ENCODE peak calls at places on chromosomes 1 and 21, in six cellular contexts. P, I, S, V, G and T are unnamed samples.
A peak's percentile ranks its signal among the peaks of the same experiment; 100 is the strongest.

GRCh38 chr1:65577278-65577677 is 156.8 kb downstream of the LEPR start:
- DNase-seq in G (no peak), I (no peak), P (no peak), S (no peak), V (no peak), T (no peak)

GRCh38 chr1:39657923-39658485 is 13.9 kb downstream of the NT5C1A start:
- DNase-seq in V (peak; percentile 75), S (peak; percentile 70), P (peak; percentile 78), G (no peak), I (peak; percentile 84), T (no peak)

GRCh38 chr1:206457408-206457807 is 12.9 kb upstream of the IKBKE start:
- DNase-seq in S (no peak), P (no peak), I (no peak), G (no peak), V (peak; percentile 51), T (no peak)

GRCh38 chr1:220217383-220217988 is 54.8 kb downstream of the RAB3GAP2 start:
- DNase-seq in G (no peak), S (no peak), I (no peak), P (peak; percentile 14), V (no peak), T (no peak)

GRCh38 chr1:7469255-7469938 is 301.7 kb upstream of the VAMP3 start:
- DNase-seq in G (no peak), I (no peak), S (no peak), P (no peak), V (peak; percentile 69), T (peak; percentile 12)

GRCh38 chr1:19333587-19334354 is 21.6 kb downstream of the SLC66A1 start:
- DNase-seq in S (no peak), V (no peak), G (no peak), P (no peak), I (no peak), T (no peak)

GRCh38 chr21:43361127-43361492 is 65.8 kb downstream of the SIK1 start:
- DNase-seq in S (no peak), G (no peak), I (no peak), P (peak; percentile 95), V (peak; percentile 28), T (no peak)

GRCh38 chr1:227779651-227780050 is 35.8 kb upstream of the PRSS38 start:
- DNase-seq in I (no peak), P (no peak), V (no peak), G (peak; percentile 76), S (no peak), T (no peak)

GRCh38 chr1:231242516-231243198 is 1.6 kb downstream of the GNPAT start:
- DNase-seq in P (no peak), I (no peak), V (peak; percentile 31), G (no peak), S (no peak), T (no peak)

GRCh38 chr1:190000365-190000872 is 477.2 kb downstream of the BRINP3 start:
- DNase-seq in P (no peak), G (no peak), I (no peak), V (no peak), S (no peak), T (no peak)

GRCh38 chr1:3170566-3171453 is 101.8 kb downstream of the PRDM16 start:
- DNase-seq in P (peak; percentile 43), I (peak; percentile 94), G (peak; percentile 90), S (peak; percentile 79), V (no peak), T (no peak)

GRCh38 chr1:88892146-88892877 is 945 bp upstream of the GTF2B start:
- DNase-seq in G (no peak), S (no peak), I (no peak), P (peak; percentile 16), V (peak; percentile 89), T (no peak)

DNA sequence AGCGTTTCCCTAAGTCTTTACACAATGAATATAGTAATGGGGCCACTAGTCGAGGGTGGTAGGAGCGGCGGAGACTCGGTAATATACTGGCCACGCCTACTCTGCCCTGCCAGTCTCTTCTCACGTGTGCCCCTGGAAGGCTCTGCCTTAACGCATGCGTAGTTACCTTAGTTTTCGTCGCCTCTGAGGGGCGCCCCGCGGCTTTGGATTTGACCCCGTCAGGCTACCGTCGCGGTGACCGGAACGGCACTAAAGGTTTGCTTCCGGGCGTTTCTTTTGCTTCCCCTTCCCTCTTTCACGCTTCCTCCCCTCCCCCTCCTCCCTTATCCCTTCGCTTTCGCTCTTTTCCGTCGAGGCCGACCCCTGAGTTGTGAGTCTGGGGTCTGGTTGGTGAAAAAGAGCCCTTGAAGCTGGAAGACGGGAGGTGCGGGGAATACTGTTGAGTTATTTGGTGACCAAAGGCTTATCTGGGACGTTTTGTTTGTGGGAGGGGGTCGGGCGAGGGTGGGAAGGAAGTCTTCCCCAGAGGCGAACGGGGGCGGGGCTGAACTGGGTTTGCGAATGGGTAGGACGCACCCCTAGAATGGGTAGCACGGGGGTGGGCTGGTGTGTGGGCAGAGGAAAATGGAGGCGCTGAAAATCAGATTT is at the start of gene SETDB1:
- DNase-seq in S (peak; percentile 97), P (peak; percentile 100), V (peak; percentile 96), I (peak; percentile 93), G (peak; percentile 99), T (peak; percentile 64)
- TF ChIP-seq CTCF in S (peak; percentile 6), P (no peak), V (no peak), I (no peak), G (no peak), T (peak; percentile 23)

GRCh38 chr21:26142363-26142762 is 28.2 kb downstream of the APP start:
- DNase-seq in I (no peak), P (no peak), S (no peak), V (no peak), G (no peak), T (no peak)

GRCh38 chr21:26138615-26139257 is 31.8 kb downstream of the APP start:
- DNase-seq in P (no peak), V (no peak), G (no peak), I (no peak), S (no peak), T (no peak)

GRCh38 chr21:26137379-26138060 is 33.0 kb downstream of the APP start:
- DNase-seq in G (no peak), P (peak; percentile 60), S (no peak), I (no peak), V (peak; percentile 69), T (no peak)

GRCh38 chr21:26136686-26137085 is 33.9 kb downstream of the APP start:
- DNase-seq in V (no peak), G (no peak), I (no peak), S (no peak), P (peak; percentile 90), T (no peak)

DNA sequence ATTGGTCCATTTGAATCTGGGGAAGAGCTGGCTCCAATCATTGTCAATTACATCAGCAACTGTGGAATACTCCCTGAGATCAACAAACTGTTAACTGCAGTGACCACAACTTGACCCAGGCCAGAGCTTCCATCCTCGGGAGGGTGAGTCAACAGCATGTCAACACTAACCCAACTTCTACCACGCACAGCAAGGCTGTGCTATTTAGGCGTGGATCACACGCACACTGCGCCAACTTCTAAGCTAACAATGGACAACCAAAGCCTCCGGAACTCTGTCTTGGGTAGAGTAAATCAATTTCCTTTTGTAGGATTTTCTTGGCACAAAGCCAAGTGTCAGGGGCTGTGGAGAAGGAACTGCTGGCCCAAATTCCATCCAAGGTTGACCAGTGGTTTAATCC is 30.4 kb downstream of the APP start:
- DNase-seq in G (no peak), S (no peak), V (peak; percentile 99), P (no peak), I (no peak), T (peak; percentile 99)
- H3K4me3 ChIP-seq in G (no peak overlapping the region), S (no peak overlapping the region), V (no peak overlapping the region), P (no peak overlapping the region), I (no peak overlapping the region), T (no peak overlapping the region)

DNA sequence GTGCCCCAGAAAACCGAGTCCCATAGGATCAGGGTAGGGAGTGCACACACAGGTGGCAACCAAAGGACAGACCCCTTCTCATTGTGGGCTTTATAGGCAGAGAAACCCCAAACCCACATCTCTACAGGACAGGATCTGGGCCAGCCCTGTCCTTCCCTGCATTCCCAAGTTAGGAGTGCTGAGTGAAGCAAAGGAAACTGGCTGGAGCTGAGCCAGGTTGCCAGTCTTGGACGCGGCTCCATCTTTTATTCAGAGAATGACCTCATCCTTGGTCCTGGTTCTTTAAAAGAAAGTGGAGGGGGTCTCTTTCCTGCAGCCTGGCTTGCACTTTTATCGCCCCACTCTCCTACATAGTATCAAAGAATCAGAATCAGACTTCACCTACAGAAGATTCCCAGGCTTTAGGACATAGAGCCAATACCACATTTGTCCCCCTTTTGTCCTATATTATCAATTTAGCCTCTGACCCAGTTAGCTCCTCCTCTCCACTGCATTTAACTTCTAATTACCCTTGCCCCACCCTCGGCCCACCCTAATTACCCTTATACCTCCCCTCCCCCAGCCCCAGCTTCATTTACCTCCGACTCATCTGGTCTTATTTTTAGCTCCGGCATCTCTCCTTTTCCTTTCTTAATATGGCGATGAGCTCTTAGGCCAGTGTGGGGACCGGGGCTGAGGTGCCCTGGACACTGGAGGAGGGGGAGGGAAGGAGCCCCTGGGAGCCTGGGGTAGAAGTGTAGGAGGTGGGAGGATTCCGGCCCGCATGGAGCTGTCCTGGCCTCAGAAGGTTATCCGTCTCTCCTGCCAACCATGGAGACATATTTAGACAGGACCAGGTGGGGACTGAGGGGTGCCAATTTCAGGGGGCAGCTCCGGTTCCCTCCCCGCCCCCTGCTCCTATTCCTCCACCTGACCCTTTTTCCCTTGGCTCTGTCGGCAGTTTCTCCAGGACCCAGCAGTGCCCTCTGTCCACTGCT is at the start of gene CASQ1:
- DNase-seq in S (no peak), G (no peak), V (peak; percentile 36), I (no peak), P (no peak), T (no peak)
- TF ChIP-seq CTCF in S (no peak), G (no peak), V (no peak), I (no peak), P (no peak), T (no peak)

DNA sequence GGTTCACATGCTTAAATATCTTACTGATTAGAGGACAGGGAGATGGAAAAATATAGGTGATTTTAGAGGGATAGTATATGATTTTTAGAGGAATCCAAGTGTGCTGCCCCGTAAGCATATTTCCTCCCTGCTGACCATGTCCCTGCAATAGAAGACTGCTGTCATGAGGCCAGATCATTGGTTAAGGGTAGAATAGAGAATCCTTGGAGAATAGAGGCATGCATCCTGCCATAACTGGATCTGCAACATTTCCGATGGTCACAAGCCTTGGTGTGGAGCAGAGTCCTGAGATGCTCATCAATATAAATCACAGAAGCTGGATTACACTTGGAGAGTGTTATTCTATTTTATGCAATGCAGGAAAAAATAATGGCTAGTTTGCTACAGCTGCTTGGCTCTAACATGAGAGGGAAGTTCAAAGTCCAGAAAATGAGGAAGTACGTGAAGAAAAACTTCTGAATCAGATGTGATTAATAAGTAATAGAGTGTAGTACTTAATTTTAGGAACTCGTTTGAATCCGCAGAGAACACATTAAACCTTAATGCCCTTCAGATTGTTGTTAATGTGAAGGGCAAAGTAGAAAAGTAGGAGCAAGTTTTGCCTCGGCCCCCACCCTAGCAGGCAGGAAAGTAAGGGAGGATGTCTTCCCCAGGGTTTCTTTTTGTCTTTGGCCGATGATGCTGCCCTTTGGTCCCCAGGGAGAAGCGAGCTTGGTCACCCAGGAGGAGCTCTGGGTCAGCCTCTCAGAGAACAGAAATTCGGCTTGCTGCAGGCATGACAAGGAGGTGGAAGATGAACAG is 59.4 kb downstream of the KCNK1 start:
- DNase-seq in S (no peak), V (no peak), G (no peak), P (no peak), I (no peak), T (peak; percentile 52)
- H3K4me3 ChIP-seq in S (no peak overlapping the region), V (no peak overlapping the region), G (no peak overlapping the region), P (no peak overlapping the region), I (no peak overlapping the region), T (peak overlapping the region; percentile 43)